ENCODE peak calls at places on chromosomes 6 and 20, in seven cellular contexts. M is GM23248, Q is astrocyte of the cerebellum, E is NT2/D1, Y is brain microvascular endothelial cell, A is fibroblast of lung, T is A673. S is an unnamed sample.

GRCh38 chr6:30615219-30615957 is 1.7 kb downstream of the PPP1R10 start:
- DNase-seq in Q (peak; percentile 91), T (peak; percentile 91), M (peak; percentile 85), Y (peak; percentile 45), E (peak; percentile 74), A (peak; percentile 94), S (peak; percentile 69)

GRCh38 chr20:35395728-35396127 is 16.0 kb downstream of the UQCC1 start:
- DNase-seq in E (no peak), Q (peak; percentile 61), M (peak; percentile 85), T (no peak), A (peak; percentile 65), Y (peak; percentile 79), S (no peak)

GRCh38 chr6:170024940-170025339 is 265.9 kb downstream of the DLL1 start:
- DNase-seq in Q (peak; percentile 16), E (no peak), T (no peak), A (peak; percentile 94), Y (no peak), M (peak; percentile 90), S (no peak)

GRCh38 chr20:36367907-36368306 is 61.8 kb downstream of the DLGAP4 start:
- DNase-seq in Q (no peak), M (no peak), A (no peak), E (no peak), Y (no peak), T (no peak), S (no peak)

GRCh38 chr6:6006428-6007310 is at the start of gene NRN1:
- DNase-seq in Y (peak; percentile 43), M (peak; percentile 91), T (peak; percentile 74), Q (no peak), E (no peak), A (no peak), S (no peak)

GRCh38 chr6:99603421-99604160 is 3.0 kb upstream of the PRDM13 start:
- DNase-seq in Y (no peak), M (peak; percentile 56), E (no peak), A (no peak), T (peak; percentile 74), Q (no peak), S (no peak)

GRCh38 chr6:74931567-74931966 is 274.3 kb downstream of the COL12A1 start:
- DNase-seq in E (no peak), T (no peak), A (peak; percentile 79), Q (peak; percentile 76), Y (peak; percentile 47), M (peak; percentile 79), S (peak; percentile 73)

GRCh38 chr6:156846845-156847599 is 69.8 kb downstream of the ARID1B start:
- DNase-seq in T (no peak), M (no peak), A (no peak), E (no peak), Y (no peak), Q (no peak), S (no peak)

GRCh38 chr6:140320799-140321099 is 946.3 kb upstream of the CITED2 start:
- DNase-seq in M (no peak), Y (no peak), Q (no peak), T (no peak), E (no peak), A (no peak), S (no peak)

GRCh38 chr6:139109558-139109957 is 25.3 kb upstream of the HECA start:
- DNase-seq in M (peak; percentile 45), Q (no peak), A (peak; percentile 35), T (peak; percentile 59), E (peak; percentile 15), Y (peak; percentile 27), S (no peak)

GRCh38 chr6:39688494-39688893 is 36.7 kb downstream of the KIF6 start:
- DNase-seq in A (peak; percentile 82), M (peak; percentile 86), E (no peak), T (peak; percentile 28), Y (peak; percentile 70), Q (peak; percentile 91), S (peak; percentile 78)

GRCh38 chr6:134774244-134774643 is 175.7 kb downstream of the ALDH8A1 start:
- DNase-seq in Y (peak; percentile 40), E (no peak), T (no peak), Q (peak; percentile 23), A (peak; percentile 94), M (peak; percentile 55), S (peak; percentile 41)

GRCh38 chr6:162442675-162443074 is 284.9 kb downstream of the PRKN start:
- DNase-seq in A (peak; percentile 17), E (no peak), T (peak; percentile 21), Q (peak; percentile 3), M (no peak), Y (no peak), S (no peak)

GRCh38 chr6:4965506-4966389 is 38.1 kb downstream of the RPP40 start:
- DNase-seq in Q (no peak), M (no peak), A (no peak), T (no peak), E (no peak), Y (no peak), S (no peak)

GRCh38 chr6:121093928-121094327 is 240.4 kb downstream of the TBC1D32 start:
- DNase-seq in Q (no peak), A (peak; percentile 55), Y (peak; percentile 37), T (no peak), M (peak; percentile 54), E (no peak), S (peak; percentile 7)

GRCh38 chr6:152136449-152136825 is 329.0 kb downstream of the ESR1 start:
- DNase-seq in E (no peak), M (peak; percentile 12), Y (no peak), Q (no peak), T (no peak), A (no peak), S (no peak)

GRCh38 chr20:23967616-23967979 is 21.0 kb downstream of the GGTLC1 start:
- DNase-seq in A (no peak), Y (no peak), M (no peak), Q (no peak), T (no peak), E (no peak), S (no peak)

GRCh38 chr20:62775206-62775605 is 21.1 kb upstream of the MRGBP start:
- DNase-seq in E (no peak), A (no peak), M (no peak), T (no peak), Q (no peak), Y (no peak), S (no peak)

GRCh38 chr20:62776692-62777527 is 19.4 kb upstream of the MRGBP start:
- DNase-seq in M (no peak), A (no peak), T (peak; percentile 81), Q (no peak), E (no peak), Y (no peak), S (no peak)

GRCh38 chr20:62774762-62775161 is 21.5 kb upstream of the MRGBP start:
- DNase-seq in E (no peak), A (no peak), M (no peak), Y (no peak), T (peak; percentile 79), Q (no peak), S (no peak)

GRCh38 chr20:62777528-62777830 is 18.8 kb upstream of the MRGBP start:
- DNase-seq in E (no peak), Y (no peak), Q (no peak), M (no peak), T (no peak), A (no peak), S (no peak)

GRCh38 chr20:62776035-62776691 is 20.1 kb upstream of the MRGBP start:
- DNase-seq in A (no peak), E (no peak), Q (no peak), Y (no peak), M (no peak), T (no peak), S (no peak)
- H3K4me3 ChIP-seq in A (no peak overlapping the region), E (peak overlapping the region; percentile 12), Q (no peak overlapping the region), Y (no peak overlapping the region), M (no peak overlapping the region), T (peak overlapping the region; percentile 18), S (no peak overlapping the region)

DNA sequence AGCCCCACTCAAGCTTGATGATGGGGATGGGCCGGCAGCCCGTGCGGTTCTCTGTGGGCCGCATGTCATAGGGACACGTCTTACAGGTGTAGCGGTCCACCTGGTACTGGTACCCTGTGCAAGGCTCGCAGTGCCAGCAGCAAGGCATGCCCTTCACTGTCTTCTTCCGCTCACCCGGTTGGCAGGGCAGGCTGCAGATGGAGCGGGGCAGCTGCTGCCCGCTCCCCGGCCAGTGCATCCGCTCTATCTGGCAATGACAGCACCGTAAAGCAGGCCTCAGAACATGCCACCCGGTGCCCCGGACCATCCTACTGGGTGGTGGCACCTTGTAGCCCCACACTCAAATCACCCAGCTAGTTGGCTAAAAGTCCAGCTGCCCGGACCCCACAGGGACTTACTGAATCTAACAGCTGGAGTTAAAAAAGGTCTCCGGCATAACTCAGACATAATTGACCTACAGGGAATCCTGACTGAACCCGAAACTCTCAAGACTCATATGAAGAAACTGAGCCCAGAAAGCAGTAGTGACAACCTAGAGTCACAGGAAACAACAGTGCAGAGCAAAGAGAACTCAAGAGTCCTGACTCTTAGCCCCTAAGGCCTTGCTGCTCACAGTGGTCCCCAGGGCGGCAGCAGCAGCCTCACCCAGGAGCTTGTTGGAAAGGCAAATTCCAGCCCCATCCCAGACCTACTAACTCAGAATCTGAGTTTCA is 109.4 kb downstream of the GRM4 start:
- DNase-seq in Q (no peak), E (no peak), T (no peak), A (no peak), M (no peak), Y (no peak), S (no peak)
- H3K4me3 ChIP-seq in Q (no peak overlapping the region), E (no peak overlapping the region), T (no peak overlapping the region), A (no peak overlapping the region), M (no peak overlapping the region), Y (no peak overlapping the region), S (no peak overlapping the region)

DNA sequence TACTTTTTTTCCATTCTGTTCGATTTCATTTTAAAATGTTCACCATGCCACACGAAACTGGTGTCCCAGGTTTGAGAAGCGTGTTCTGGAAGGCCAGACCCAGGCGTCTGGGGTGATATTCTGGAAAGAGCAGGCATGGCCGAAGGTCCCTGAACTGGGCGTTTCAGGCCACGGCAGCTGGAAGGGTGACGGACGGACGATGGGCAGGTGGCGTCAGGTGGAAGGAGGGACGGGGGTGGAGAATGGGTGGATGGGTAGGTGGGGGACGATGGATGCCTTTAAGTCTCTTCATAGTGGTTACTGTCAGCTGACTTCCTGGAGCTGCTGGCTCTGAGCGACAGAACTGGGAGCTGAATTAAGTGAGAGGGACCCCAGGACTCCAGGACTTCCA is 44.6 kb downstream of the CDH4 start:
- DNase-seq in Y (no peak), A (no peak), Q (no peak), M (no peak), T (no peak), E (no peak), S (no peak)
- H3K4me3 ChIP-seq in Y (no peak overlapping the region), A (no peak overlapping the region), Q (no peak overlapping the region), M (no peak overlapping the region), T (no peak overlapping the region), E (no peak overlapping the region), S (no peak overlapping the region)

DNA sequence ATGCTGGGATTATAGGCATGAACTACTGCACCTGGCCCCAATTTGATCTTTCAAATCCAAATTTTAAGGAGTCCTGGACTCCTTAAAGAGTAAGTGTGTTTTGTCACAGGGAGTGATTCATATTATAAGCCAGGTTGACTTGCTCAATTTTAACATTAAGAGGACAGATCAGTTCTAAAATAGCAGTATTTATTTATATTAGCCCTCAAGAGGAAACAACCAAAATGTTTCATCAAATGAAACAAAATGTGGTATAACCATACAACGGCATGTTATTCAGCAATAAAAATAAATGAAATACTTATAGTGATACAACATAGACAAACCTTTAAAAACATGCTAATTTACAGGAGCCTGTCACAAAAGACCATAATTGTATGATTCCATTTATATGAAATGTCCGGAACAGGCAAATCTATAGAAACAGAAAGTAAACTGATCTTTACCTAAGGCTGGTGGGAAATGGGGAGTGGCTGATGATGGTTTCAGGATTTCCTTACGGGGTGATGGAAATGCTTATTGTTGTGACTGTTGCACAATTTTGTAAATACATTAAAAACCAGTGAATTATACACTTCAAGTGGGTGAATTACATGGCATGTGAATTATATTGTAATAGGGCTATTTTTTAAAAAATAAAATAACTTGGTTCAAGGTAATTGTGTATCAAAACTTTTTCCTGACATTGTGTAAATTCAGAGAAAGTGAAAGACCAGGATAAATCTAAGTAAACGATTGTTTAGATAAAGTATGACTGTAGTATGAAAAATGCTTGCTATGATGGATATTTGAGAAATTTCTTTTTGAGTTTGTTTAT is 637.3 kb downstream of the MMUT start:
- DNase-seq in M (peak; percentile 42), E (no peak), T (no peak), Q (no peak), Y (peak; percentile 46), A (peak; percentile 47), S (no peak)
- H3K4me3 ChIP-seq in M (peak overlapping the region; percentile 35), E (no peak overlapping the region), T (no peak overlapping the region), Q (no peak overlapping the region), Y (no peak overlapping the region), A (no peak overlapping the region), S (no peak overlapping the region)

S was measured in skeletal muscle cell.